ENCODE peak calls at places on chromosomes 2 and 18, in six cellular contexts. I is NCI-H510A treated with DMSO at 0.1 percent for 48 hours, A is Karpas-422, S is tibial artery, L is fibroblast of pulmonary artery, E is amniotic stem cell. Q is an unnamed sample.

GRCh38 chr2:137947714-137948336 is 16.4 kb upstream of the HNMT start:
- DNase-seq in E (peak; percentile 41), S (peak; percentile 77), L (peak; percentile 88), A (peak; percentile 76), I (peak; percentile 54), Q (peak; percentile 75)

GRCh38 chr18:45785015-45785597 is 40.4 kb upstream of the SIGLEC15 start:
- DNase-seq in A (no peak), E (no peak), L (peak; percentile 53), S (no peak), I (no peak), Q (peak; percentile 61)

GRCh38 chr18:73708596-73708995 is 439.0 kb downstream of the FBXO15 start:
- DNase-seq in A (no peak), L (no peak), S (no peak), I (no peak), E (no peak), Q (no peak)

GRCh38 chr2:22817197-22817596 is 567.8 kb upstream of the KLHL29 start:
- DNase-seq in L (peak; percentile 7), I (no peak), E (no peak), A (no peak), S (no peak), Q (peak; percentile 1)

GRCh38 chr2:28624798-28625701 is 126.6 kb upstream of the PPP1CB start:
- DNase-seq in L (peak; percentile 79), I (peak; percentile 7), S (peak; percentile 93), A (no peak), E (no peak), Q (peak; percentile 40)

GRCh38 chr2:160838691-160839090 is 321.5 kb upstream of the TANK start:
- DNase-seq in L (no peak), A (no peak), I (no peak), S (no peak), E (no peak), Q (no peak)

GRCh38 chr2:220835563-220835962 is 736.5 kb downstream of the EPHA4 start:
- DNase-seq in S (no peak), E (no peak), I (no peak), L (peak; percentile 13), A (no peak), Q (peak; percentile 38)

GRCh38 chr2:128473175-128474013 is 154.7 kb upstream of the HS6ST1 start:
- DNase-seq in A (no peak), S (no peak), L (peak; percentile 77), I (no peak), E (no peak), Q (peak; percentile 74)

GRCh38 chr2:121071058-121071504 is 213.9 kb downstream of the TFCP2L1 start:
- DNase-seq in A (peak; percentile 74), S (peak; percentile 82), E (no peak), L (peak; percentile 55), I (peak; percentile 81), Q (peak; percentile 72)

GRCh38 chr18:31176531-31176930 is 13.9 kb upstream of the DSC1 start:
- DNase-seq in S (no peak), L (no peak), I (no peak), E (no peak), A (no peak), Q (no peak)

GRCh38 chr2:13581471-13581870 is 864.7 kb downstream of the TRIB2 start:
- DNase-seq in A (no peak), L (no peak), S (no peak), E (no peak), I (no peak), Q (peak; percentile 6)

Q was measured in GM23248.